ENCODE peak calls at places on chromosomes 2 and 18, in ten cellular contexts. O is upper lobe of right lung; E is ovary; W is A549; Y is CD8-positive, alpha-beta T cell; X is IMR-90; C is transverse colon; M is PC-3; R is uterus; J is hepatocyte. H is an unnamed sample.

GRCh38 chr2:231300722-231301076 is 94.8 kb upstream of the B3GNT7 start:
- DNase-seq in O (no peak), E (no peak), Y (no peak), J (no peak), C (no peak), R (no peak), W (no peak), X (no peak), M (peak; percentile 5), H (no peak)

GRCh38 chr18:5417342-5417741 is 121.8 kb upstream of the ZBTB14 start:
- DNase-seq in O (no peak), R (no peak), W (no peak), M (no peak), X (peak; percentile 33), J (peak; percentile 50), Y (no peak), E (no peak), C (no peak), H (no peak)

GRCh38 chr2:175393851-175394250 is 212.3 kb upstream of the ATP5MC3 start:
- DNase-seq in O (no peak), J (no peak), W (no peak), X (no peak), M (no peak), R (no peak), E (no peak), C (no peak), Y (no peak), H (no peak)

GRCh38 chr2:179900655-179901054 is 39.2 kb upstream of the ZNF385B start:
- DNase-seq in W (no peak), Y (no peak), C (no peak), X (no peak), M (peak; percentile 37), R (no peak), E (no peak), J (no peak), O (no peak), H (no peak)

GRCh38 chr18:43525149-43525548 is 247.9 kb upstream of the SYT4 start:
- DNase-seq in X (no peak), M (no peak), J (no peak), C (no peak), W (no peak), O (no peak), E (no peak), Y (no peak), R (no peak), H (no peak)

GRCh38 chr2:240629968-240630770 is 4.9 kb downstream of the GPR35 start:
- DNase-seq in R (peak; percentile 7), Y (no peak), C (peak; percentile 6), W (no peak), J (no peak), M (no peak), E (peak; percentile 9), X (no peak), O (peak; percentile 62), H (peak; percentile 29)

GRCh38 chr2:100957971-100958653 is 44.0 kb upstream of the RPL31 start:
- DNase-seq in M (peak; percentile 90), R (peak; percentile 37), O (no peak), W (no peak), X (peak; percentile 84), E (no peak), Y (no peak), J (peak; percentile 29), C (no peak), H (peak; percentile 73)

GRCh38 chr2:79292231-79292785 is 132.8 kb upstream of the REG3A start:
- DNase-seq in E (no peak), C (no peak), M (no peak), Y (no peak), R (no peak), J (no peak), W (no peak), O (no peak), X (no peak), H (no peak)

GRCh38 chr2:9703701-9704221 is 73.0 kb upstream of the YWHAQ start:
- DNase-seq in R (no peak), C (peak; percentile 31), Y (no peak), J (peak; percentile 83), W (peak; percentile 98), O (no peak), X (peak; percentile 79), M (peak; percentile 85), E (no peak), H (no peak)

GRCh38 chr2:10883880-10884529 is 27.7 kb upstream of the KCNF1 start:
- DNase-seq in J (no peak), M (no peak), Y (no peak), X (no peak), C (no peak), R (no peak), O (no peak), E (no peak), W (no peak), H (no peak)

GRCh38 chr2:40844353-40845277 is 392.7 kb upstream of the SLC8A1 start:
- DNase-seq in W (no peak), M (peak; percentile 92), R (no peak), O (no peak), C (no peak), E (no peak), J (peak; percentile 45), Y (no peak), X (no peak), H (no peak)

GRCh38 chr2:165219491-165219890 is 15.6 kb upstream of the SCN3A start:
- DNase-seq in C (no peak), J (no peak), M (peak; percentile 19), W (no peak), E (no peak), X (no peak), Y (no peak), R (no peak), O (no peak), H (no peak)

GRCh38 chr18:10099539-10100140 is 185.8 kb downstream of the VAPA start:
- DNase-seq in E (no peak), X (peak; percentile 27), Y (no peak), W (no peak), M (no peak), O (no peak), J (no peak), R (no peak), C (no peak), H (no peak)

GRCh38 chr18:10771053-10771709 is 245.4 kb downstream of the NAPG start:
- DNase-seq in C (no peak), W (no peak), R (no peak), J (no peak), X (peak; percentile 67), Y (no peak), M (no peak), E (no peak), O (no peak), H (no peak)

GRCh38 chr2:226758886-226759660 is 40.5 kb downstream of the IRS1 start:
- DNase-seq in R (peak; percentile 51), Y (no peak), M (peak; percentile 44), E (peak; percentile 68), X (peak; percentile 87), W (no peak), C (no peak), O (no peak), J (no peak), H (no peak)

GRCh38 chr18:23585007-23585871 is 1.1 kb downstream of the NPC1 start:
- DNase-seq in W (no peak), Y (peak; percentile 31), J (peak; percentile 54), X (no peak), C (peak; percentile 13), E (no peak), M (peak; percentile 61), O (no peak), R (peak; percentile 25), H (no peak)

GRCh38 chr2:15946983-15947382 is 6.6 kb downstream of the MYCN start:
- DNase-seq in E (no peak), M (no peak), X (no peak), J (no peak), C (no peak), W (no peak), R (no peak), O (no peak), Y (no peak), H (no peak)
- H3K4me3 ChIP-seq in E (no peak overlapping the region), M (no peak overlapping the region), X (no peak overlapping the region), J (no peak overlapping the region), C (no peak overlapping the region), W (no peak overlapping the region), R (no peak overlapping the region), O (no peak overlapping the region), Y (no peak overlapping the region), H (no peak overlapping the region)

DNA sequence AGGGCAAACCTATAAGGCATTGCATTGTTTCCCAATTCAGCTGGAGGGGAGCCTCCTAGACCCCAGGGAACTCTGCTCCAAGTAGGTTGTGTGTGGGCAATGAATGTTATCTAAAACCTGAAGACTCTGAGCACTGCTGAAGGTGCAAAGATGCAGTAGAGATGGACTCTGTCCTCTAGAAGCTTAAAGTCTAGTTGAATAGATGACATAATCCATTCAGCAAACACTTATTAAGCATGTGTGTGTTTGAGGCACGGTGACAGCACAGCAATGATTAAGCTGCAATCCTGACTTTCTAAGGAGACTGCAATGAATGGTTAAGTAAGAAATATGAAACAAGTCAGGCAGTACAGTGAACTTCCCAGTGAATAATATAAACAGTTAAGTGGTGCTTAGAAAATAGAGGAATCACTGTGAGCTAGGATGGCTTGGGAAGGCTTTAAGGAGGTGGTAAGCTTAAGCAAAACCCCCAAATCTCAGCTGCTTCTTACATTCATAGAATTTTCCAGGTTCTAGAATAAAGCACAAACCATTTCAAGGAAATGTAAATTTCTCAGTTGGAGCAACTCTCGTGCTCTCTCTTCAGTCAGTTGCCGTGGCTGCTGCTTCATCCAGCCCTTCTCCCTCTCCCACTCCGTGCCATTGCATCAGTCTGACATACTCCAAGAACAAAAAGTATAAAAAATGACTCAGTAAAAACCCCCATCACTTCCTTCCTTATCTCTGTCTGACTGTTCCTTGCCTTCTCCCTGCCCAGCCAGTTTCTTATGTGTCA is 19.1 kb downstream of the MXD1 start:
- DNase-seq in Y (no peak), M (peak; percentile 86), C (no peak), E (no peak), W (peak; percentile 60), X (peak; percentile 93), J (peak; percentile 78), R (no peak), O (no peak), H (no peak)
- H3K27ac ChIP-seq in Y (no peak overlapping the region), M (peak overlapping the region; percentile 93), C (peak overlapping the region; percentile 23), E (no peak overlapping the region), W (peak overlapping the region; percentile 81), X (peak overlapping the region; percentile 74), J (peak overlapping the region; percentile 89), R (no peak overlapping the region), O (peak overlapping the region; percentile 44), H (peak overlapping the region; percentile 24)

GRCh38 chr2:126059379-126059778 is 596.6 kb upstream of the GYPC start:
- DNase-seq in X (no peak), J (peak; percentile 10), W (no peak), Y (no peak), M (no peak), O (no peak), C (no peak), R (no peak), E (no peak), H (no peak)
- H3K9me3 ChIP-seq in X (peaks cover 18% of the 10 kb centered on the region), J (no peaks in the 10 kb centered on the region), W (no peaks in the 10 kb centered on the region), Y (peaks cover 3% of the 10 kb centered on the region), M (peaks cover 23% of the 10 kb centered on the region), O (peaks cover 8% of the 10 kb centered on the region), C (no peaks in the 10 kb centered on the region), R (no peaks in the 10 kb centered on the region), E (no peaks in the 10 kb centered on the region), H (peaks cover 7% of the 10 kb centered on the region)

DNA sequence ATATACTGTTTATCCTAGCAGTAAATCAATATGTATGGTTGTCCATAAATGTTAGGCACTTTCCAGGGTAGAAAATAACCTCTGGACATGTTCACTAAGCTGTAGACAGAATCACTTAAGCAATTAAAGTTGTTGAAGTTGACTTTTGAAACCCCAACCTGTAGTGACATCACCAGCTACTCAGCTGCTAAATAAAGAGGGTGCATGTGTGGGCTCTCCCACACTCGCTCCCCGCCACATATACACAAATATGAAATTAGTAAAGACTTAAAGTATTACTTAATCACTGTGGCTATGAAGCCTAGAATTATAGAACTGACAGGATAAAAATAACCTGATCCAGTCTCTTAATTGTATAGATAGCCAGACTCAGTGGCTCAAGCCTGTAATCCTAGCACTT is 91.3 kb upstream of the NOSTRIN start:
- DNase-seq in Y (no peak), R (no peak), E (no peak), C (no peak), M (no peak), J (no peak), O (no peak), W (no peak), X (no peak), H (no peak)
- H3K4me3 ChIP-seq in Y (no peak overlapping the region), R (no peak overlapping the region), E (no peak overlapping the region), C (no peak overlapping the region), M (no peak overlapping the region), J (no peak overlapping the region), O (no peak overlapping the region), W (no peak overlapping the region), X (no peak overlapping the region), H (no peak overlapping the region)